ENCODE peak calls at places on chromosomes 2 and 18, in seven cellular contexts. P, H, I, F, M, Q and Y are unnamed samples.

GRCh38 chr2:233385489-233386044 is 31.3 kb downstream of the DGKD start:
- DNase-seq in Q (peak), M (no peak), H (no peak), P (no peak), I (no peak), F (no peak), Y (no peak)

GRCh38 chr2:237485304-237485703 is 1.7 kb upstream of the MLPH start:
- DNase-seq in I (peak), P (no peak), H (no peak), F (no peak), M (peak), Q (no peak), Y (no peak)

GRCh38 chr2:232697807-232698110 is 628 bp downstream of the GIGYF2 start:
- DNase-seq in I (no peak), M (no peak), F (no peak), P (no peak), Q (no peak), H (no peak), Y (no peak)

GRCh38 chr2:75200140-75200985 is 1.0 kb upstream of the TACR1 start:
- DNase-seq in M (no peak), I (peak), H (peak), P (peak), Q (no peak), F (no peak), Y (peak)

GRCh38 chr2:108565778-108566375 is 31.6 kb downstream of the LIMS1 start:
- DNase-seq in Q (no peak), F (no peak), P (no peak), M (no peak), H (no peak), I (no peak), Y (no peak)

GRCh38 chr2:206212673-206213513 is 53.2 kb downstream of the EEF1B2 start:
- DNase-seq in M (no peak), Q (no peak), H (no peak), F (no peak), I (no peak), P (no peak), Y (peak)

GRCh38 chr2:45009303-45009927 is at the start of gene SIX2:
- DNase-seq in F (peak), I (peak), M (peak), P (peak), H (peak), Q (no peak), Y (peak)

GRCh38 chr2:36455788-36456187 is 100.2 kb downstream of the CRIM1 start:
- DNase-seq in I (no peak), H (no peak), M (no peak), F (no peak), P (peak), Q (no peak), Y (no peak)

GRCh38 chr18:36302676-36303075 is 5.2 kb downstream of the FHOD3 start:
- DNase-seq in Q (no peak), M (no peak), I (no peak), P (no peak), F (no peak), H (no peak), Y (peak)

GRCh38 chr2:219459460-219460311 is 25.0 kb downstream of the SPEG start:
- DNase-seq in Q (peak), F (peak), M (no peak), P (peak), H (peak), I (peak), Y (no peak)

GRCh38 chr2:16055848-16056580 is 115.7 kb downstream of the MYCN start:
- DNase-seq in F (no peak), H (no peak), Q (no peak), I (no peak), P (no peak), M (no peak), Y (no peak)

GRCh38 chr2:65545818-65546217 is 113.4 kb upstream of the SPRED2 start:
- DNase-seq in M (no peak), Q (no peak), P (peak), I (no peak), H (peak), F (no peak), Y (no peak)

GRCh38 chr18:33440384-33441043 is at the start of gene CCDC178:
- DNase-seq in P (no peak), H (peak), F (peak), I (no peak), M (no peak), Q (no peak), Y (peak)

GRCh38 chr2:36357506-36358316 is 2.1 kb downstream of the CRIM1 start:
- DNase-seq in P (no peak), F (peak), M (peak), H (peak), I (peak), Q (peak), Y (peak)

GRCh38 chr2:203787954-203788353 is 79.6 kb upstream of the CTLA4 start:
- DNase-seq in Q (no peak), F (no peak), P (no peak), I (no peak), M (no peak), H (no peak), Y (no peak)

GRCh38 chr2:69538249-69538648 is 101.0 kb upstream of the NFU1 start:
- DNase-seq in H (no peak), I (no peak), F (no peak), P (no peak), M (no peak), Q (no peak), Y (no peak)

GRCh38 chr18:45874501-45875184 is 49.2 kb downstream of the SIGLEC15 start:
- DNase-seq in M (no peak), F (no peak), Q (peak), P (no peak), I (no peak), H (no peak), Y (no peak)
- H3K27ac ChIP-seq in M (no peak), F (no peak), Q (no peak), P (no peak), I (no peak), H (peak), Y (no peak)

DNA sequence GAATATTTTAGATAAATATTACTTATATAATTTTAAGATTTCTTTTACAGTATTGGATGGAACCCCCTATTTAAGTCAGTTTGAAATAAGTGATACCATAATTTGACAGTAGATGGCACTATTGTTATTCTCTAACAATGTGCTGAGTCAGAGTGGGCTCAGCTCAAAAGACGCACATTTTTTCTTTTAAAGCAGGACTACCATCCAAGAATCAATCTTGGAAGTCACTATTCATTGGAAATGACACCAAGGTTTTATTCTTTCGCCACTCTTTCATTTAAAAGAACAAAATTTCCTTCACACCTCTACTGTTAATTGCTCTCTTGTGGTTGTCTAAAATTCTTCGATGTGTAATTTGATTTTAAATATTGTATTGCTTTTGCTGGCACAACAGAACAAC is 32.6 kb upstream of the SPAG16 start:
- DNase-seq in Q (no peak), I (peak), H (peak), P (no peak), F (no peak), M (no peak), Y (peak)
- TF ChIP-seq CTCF in Q (peak), I (peak), H (peak), P (peak), F (peak), M (peak), Y (peak)

GRCh38 chr2:18268400-18268799 is 292.1 kb downstream of the RDH14 start:
- DNase-seq in M (no peak), H (no peak), Q (no peak), P (no peak), I (peak), F (no peak), Y (no peak)
- H3K27ac ChIP-seq in M (no peak), H (no peak), Q (no peak), P (no peak), I (no peak), F (no peak), Y (no peak)

GRCh38 chr2:101612019-101612418 is 85.5 kb upstream of the MAP4K4 start:
- DNase-seq in Q (peak), F (no peak), M (no peak), I (no peak), H (no peak), P (no peak), Y (no peak)

GRCh38 chr2:101614127-101614759 is 83.3 kb upstream of the MAP4K4 start:
- DNase-seq in M (no peak), Q (no peak), F (no peak), I (no peak), P (no peak), H (no peak), Y (no peak)

GRCh38 chr2:101616411-101616810 is 81.1 kb upstream of the MAP4K4 start:
- DNase-seq in P (no peak), F (no peak), H (no peak), M (no peak), I (no peak), Q (no peak), Y (no peak)

GRCh38 chr2:101610750-101611315 is 86.7 kb upstream of the MAP4K4 start:
- DNase-seq in P (no peak), H (peak), I (no peak), Q (peak), M (no peak), F (no peak), Y (no peak)

DNA sequence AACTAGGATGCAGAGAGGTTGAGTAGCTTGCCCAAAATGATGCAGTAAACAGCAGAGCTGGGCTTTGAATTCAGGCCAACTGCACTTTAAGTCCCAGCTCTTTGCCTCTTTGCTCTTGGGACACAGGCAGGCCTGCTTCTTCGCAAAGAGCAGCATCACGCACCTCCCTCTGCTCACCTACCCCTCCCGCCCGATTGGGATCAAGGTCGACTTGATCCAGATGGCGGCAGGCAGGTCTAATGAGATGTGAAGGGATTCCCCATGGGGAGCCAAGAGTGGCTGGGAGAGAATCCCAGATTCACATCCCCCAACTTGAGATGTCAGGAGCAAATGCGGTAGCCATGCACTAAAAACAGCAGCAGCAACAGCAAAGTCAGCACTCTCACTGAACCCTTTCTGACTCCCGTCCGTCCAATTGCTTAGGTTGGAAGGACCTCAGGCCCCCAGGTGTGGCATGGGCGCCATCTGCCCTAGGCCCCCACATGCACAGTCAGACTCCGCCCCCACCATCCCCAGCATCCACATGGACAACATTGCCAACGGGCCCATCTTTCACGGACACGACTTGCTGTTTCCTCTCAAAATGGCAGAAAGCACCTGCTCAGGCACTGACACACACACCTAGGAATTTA is 84.3 kb upstream of the MAP4K4 start:
- DNase-seq in H (no peak), Q (no peak), M (no peak), I (no peak), P (peak), F (no peak), Y (no peak)
- TF ChIP-seq CTCF in H (no peak), Q (no peak), M (no peak), I (no peak), P (no peak), F (no peak), Y (no peak)

DNA sequence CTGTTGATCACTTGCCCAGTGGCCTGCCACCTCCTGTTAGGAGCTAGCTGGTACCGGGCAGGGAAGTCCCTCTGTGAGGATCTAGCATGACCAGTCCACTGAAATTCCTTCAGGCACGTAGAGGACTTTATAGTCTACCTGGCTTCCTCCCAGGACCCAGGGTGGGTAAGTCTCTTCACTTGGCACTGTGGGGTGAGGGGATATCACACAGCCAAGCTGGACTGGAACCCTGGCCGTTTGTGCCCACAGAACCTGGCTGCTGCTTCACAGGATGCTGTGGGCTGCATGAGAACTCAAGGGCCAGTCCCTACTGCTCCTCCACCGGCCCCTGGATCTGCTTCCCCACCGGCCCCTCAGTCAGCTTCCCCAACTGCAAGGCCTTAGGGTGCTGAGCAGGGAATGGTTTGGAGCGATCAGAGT is 35.8 kb downstream of the HS1BP3 start:
- DNase-seq in M (no peak), P (no peak), Q (no peak), H (peak), I (no peak), F (no peak), Y (no peak)
- H3K27ac ChIP-seq in M (peak), P (peak), Q (no peak), H (peak), I (peak), F (peak), Y (no peak)

DNA sequence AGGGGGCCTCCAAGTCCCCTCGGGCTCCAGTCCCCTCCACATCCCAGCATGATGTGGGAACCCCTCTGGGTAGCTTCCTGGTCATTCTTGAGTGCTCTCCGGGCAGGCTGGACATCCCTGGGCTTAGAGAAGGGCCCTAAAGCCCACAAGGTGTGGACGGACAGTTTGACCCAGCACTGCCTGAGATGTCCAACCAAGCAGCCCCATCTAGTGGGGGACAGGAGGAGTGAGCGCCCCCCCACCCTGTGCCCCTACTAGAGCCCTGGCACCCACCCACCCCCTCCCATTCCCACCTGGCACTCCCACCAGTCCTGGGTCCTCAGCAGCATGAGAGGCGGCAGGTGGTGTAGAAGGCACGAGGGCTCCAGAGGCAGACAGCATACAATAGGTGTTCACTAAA is 45.9 kb downstream of the CYP27C1 start:
- DNase-seq in H (no peak), I (peak), P (peak), M (peak), Q (no peak), F (no peak), Y (no peak)
- TF ChIP-seq CTCF in H (peak), I (peak), P (peak), M (no peak), Q (no peak), F (no peak), Y (peak)

GRCh38 chr18:31510319-31510718 is 12.3 kb downstream of the DSG2 start:
- DNase-seq in M (no peak), I (no peak), Q (no peak), H (no peak), P (no peak), F (no peak), Y (peak)

GRCh38 chr18:31511098-31511497 is 13.1 kb downstream of the DSG2 start:
- DNase-seq in H (no peak), P (no peak), I (no peak), M (no peak), Q (no peak), F (no peak), Y (no peak)

GRCh38 chr18:31512203-31512764 is 14.3 kb downstream of the DSG2 start:
- DNase-seq in Q (no peak), I (peak), F (no peak), H (peak), M (no peak), P (no peak), Y (peak)

GRCh38 chr18:31508781-31509180 is 10.8 kb downstream of the DSG2 start:
- DNase-seq in F (no peak), M (no peak), I (no peak), Q (no peak), P (no peak), H (peak), Y (no peak)

DNA sequence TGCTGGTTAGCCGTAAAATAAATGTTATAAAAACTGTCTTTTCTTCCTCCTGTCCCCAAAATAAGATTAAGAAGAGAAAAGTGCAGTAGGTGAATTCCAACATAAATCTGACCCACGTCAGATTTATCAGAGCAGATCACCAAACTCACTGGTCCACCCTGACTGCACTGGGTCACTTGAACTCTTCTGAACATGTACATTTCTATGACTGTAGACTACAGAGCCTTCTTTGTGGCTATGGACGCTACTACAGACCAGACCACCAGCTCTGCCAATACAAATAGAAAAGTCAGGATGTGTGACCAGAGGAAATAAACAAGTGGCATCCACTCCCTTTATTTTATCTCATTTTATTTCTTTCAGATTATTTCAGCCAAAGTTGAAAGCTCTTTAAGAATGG is 11.6 kb downstream of the DSG2 start:
- DNase-seq in Q (no peak), F (no peak), P (no peak), H (no peak), M (no peak), I (no peak), Y (no peak)
- H3K27ac ChIP-seq in Q (no peak), F (no peak), P (no peak), H (no peak), M (no peak), I (no peak), Y (peak)